ENCODE peak calls at places on chromosomes 7 and 10, in four cellular contexts. E is transverse colon, K is astrocyte, W is cardiac muscle cell. H is an unnamed sample. For H3K36me3, H3K9me3 and H3K4me1, the result is how much of the 10 kb centered on the place peaks cover.

GRCh38 chr7:80681272-80681885 is 42.9 kb downstream of the CD36 start:
- DNase-seq in E (no peak), K (no peak), W (peak), H (peak)

GRCh38 chr7:138243430-138243829 is 167.2 kb downstream of the AKR1D1 start:
- DNase-seq in E (no peak), K (peak), W (peak), H (no peak)

GRCh38 chr7:159027091-159027802 is 117.4 kb downstream of the VIPR2 start:
- DNase-seq in E (peak), K (no peak), W (no peak), H (no peak)

GRCh38 chr7:23093546-23093945 is 12.0 kb upstream of the KLHL7 start:
- DNase-seq in E (no peak), K (peak), W (peak), H (peak)

GRCh38 chr10:122164028-122164601 is 107.0 kb upstream of the BTBD16 start:
- DNase-seq in E (no peak), K (peak), W (peak), H (no peak)

GRCh38 chr10:71084061-71084817 is 128.1 kb upstream of the UNC5B start:
- DNase-seq in E (peak), K (no peak), W (no peak), H (no peak)

GRCh38 chr7:132250480-132251326 is 325.6 kb downstream of the PLXNA4 start:
- DNase-seq in E (no peak), K (no peak), W (no peak), H (no peak)

GRCh38 chr7:100655908-100656674 is at the start of gene ACTL6B:
- DNase-seq in E (peak), K (no peak), W (peak), H (peak)

GRCh38 chr7:18356195-18356645 is 139.3 kb upstream of the HDAC9 start:
- DNase-seq in E (no peak), K (peak), W (peak), H (peak)

GRCh38 chr7:79284226-79284625 is 169.2 kb downstream of the MAGI2 start:
- DNase-seq in E (no peak), K (peak), W (no peak), H (no peak)

GRCh38 chr10:91758303-91759146 is 39.7 kb upstream of the TNKS2 start:
- DNase-seq in E (no peak), K (peak), W (peak), H (peak)

GRCh38 chr7:48035967-48036478 is 680 bp downstream of the C7orf57 start:
- DNase-seq in E (peak), K (peak), W (peak), H (peak)

GRCh38 chr10:841535-841934 is 90.0 kb downstream of the LARP4B start:
- DNase-seq in E (no peak), K (no peak), W (no peak), H (no peak)

GRCh38 chr10:843703-844102 is 87.8 kb downstream of the LARP4B start:
- DNase-seq in E (no peak), K (peak), W (no peak), H (peak)

GRCh38 chr10:842795-843194 is 88.7 kb downstream of the LARP4B start:
- DNase-seq in E (no peak), K (no peak), W (no peak), H (no peak)

GRCh38 chr10:845526-845925 is 86.0 kb downstream of the LARP4B start:
- DNase-seq in E (no peak), K (no peak), W (no peak), H (peak)

GRCh38 chr10:844552-844951 is 87.0 kb downstream of the LARP4B start:
- DNase-seq in E (no peak), K (peak), W (peak), H (peak)
- H3K36me3 ChIP-seq in E (under half), K (under half), W (under half), H (half or more)

GRCh38 chr7:19984231-19984632 is 210.8 kb upstream of the TMEM196 start:
- DNase-seq in E (no peak), K (no peak), W (no peak), H (no peak)
- H3K9me3 ChIP-seq in E (under half), K (under half), W (under half), H (under half)

GRCh38 chr10:50397312-50398140 is 146.2 kb upstream of the ASAH2 start:
- DNase-seq in E (no peak), K (no peak), W (peak), H (no peak)

GRCh38 chr10:50400694-50401093 is 149.4 kb upstream of the ASAH2 start:
- DNase-seq in E (no peak), K (no peak), W (no peak), H (no peak)

GRCh38 chr10:50396491-50397311 is 145.4 kb upstream of the ASAH2 start:
- DNase-seq in E (no peak), K (peak), W (peak), H (peak)

GRCh38 chr10:50398383-50398782 is 147.1 kb upstream of the ASAH2 start:
- DNase-seq in E (no peak), K (peak), W (peak), H (no peak)

DNA sequence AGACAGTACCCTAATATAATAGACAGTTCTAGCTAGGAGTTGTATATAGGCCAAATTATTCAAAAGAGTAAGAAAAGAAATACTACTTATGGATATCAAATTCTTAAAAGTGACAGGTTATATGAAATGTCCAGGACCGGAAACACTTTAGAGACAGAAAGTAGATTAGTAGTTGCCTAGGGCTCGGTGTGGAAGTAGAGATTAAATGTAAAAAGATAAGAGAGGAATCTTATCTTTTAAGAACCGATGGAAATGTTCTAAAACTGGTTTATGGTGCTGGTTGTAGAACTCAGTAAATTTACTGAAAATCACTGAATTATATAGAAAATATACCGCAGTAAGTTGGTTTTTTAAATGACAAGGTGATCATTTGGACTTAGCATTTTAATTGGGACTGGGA is 147.5 kb upstream of the ASAH2 start:
- DNase-seq in E (no peak), K (no peak), W (no peak), H (no peak)
- H3K4me1 ChIP-seq in E (under half), K (under half), W (under half), H (under half)

DNA sequence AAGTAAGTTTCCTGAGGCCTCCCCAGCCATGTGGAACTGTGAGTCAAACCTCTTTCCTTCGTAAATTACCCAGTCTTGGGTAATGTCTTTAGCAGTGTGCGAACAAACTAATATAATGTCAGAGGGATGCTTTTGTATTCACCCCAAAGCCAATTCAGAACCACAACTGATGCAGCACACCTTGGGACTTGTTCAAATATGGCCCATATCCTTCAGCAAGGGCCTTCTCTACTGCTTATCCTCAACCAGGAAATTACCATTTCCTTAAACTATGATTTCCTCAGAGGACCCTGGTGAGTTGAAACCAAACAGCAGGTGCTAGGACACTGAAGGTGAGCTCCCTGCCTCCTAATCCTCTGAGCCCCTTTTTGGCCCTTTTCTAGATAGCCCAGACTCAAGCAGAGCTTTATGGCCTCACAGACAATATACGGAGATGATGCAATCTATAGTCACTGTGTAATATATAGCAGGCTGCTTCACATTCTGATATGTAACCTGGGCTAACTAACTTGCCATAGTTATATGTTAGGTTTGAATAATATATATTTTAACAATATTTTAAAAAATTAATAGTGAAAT is 15.2 kb downstream of the SRI start:
- DNase-seq in E (no peak), K (no peak), W (no peak), H (no peak)
- H3K36me3 ChIP-seq in E (half or more), K (under half), W (half or more), H (half or more)

DNA sequence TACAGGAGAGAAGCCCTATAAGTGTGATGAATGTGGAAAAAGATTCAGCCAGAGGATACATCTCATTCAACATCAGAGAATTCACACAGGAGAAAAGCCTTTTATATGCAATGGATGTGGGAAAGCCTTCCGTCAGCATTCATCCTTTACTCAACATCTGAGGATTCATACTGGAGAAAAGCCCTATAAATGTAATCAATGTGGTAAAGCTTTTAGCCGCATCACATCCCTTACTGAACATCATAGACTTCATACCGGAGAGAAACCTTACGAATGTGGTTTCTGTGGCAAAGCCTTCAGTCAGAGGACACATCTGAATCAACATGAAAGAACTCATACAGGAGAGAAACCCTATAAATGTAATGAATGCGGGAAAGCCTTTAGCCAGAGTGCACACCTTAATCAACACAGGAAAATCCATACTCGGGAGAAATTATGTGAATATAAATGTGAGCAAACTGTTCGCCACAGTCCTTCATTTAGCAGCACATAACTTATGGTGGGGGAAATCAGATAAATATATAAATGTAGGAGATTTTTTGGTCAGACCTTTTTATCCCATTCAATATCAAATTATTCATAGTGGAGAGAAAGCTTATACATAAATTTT is 12.1 kb upstream of the MRPS17 start:
- DNase-seq in E (no peak), K (no peak), W (no peak), H (no peak)
- H3K9me3 ChIP-seq in E (half or more), K (under half), W (under half), H (half or more)

DNA sequence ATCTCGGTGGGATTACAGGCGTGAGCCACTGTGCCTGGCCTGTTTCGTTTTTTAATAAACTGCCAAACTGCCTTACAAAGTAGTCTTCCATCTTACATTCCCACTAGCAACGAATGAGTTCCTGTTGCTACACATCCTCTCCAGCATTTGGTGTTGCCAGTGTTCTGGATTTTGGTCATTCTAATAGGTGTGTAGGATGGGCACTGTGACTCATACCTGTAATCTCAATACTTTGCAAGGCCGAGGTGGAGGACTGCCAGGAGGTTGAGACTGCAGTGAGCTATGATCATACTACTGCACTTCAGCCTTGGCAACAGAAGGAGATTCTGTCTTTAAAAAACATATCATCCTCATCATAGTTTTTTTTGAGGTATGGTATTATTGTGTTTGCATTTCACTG is 21.4 kb upstream of the RSBN1L start:
- DNase-seq in E (peak), K (peak), W (peak), H (no peak)
- H3K4me1 ChIP-seq in E (under half), K (under half), W (under half), H (under half)

GRCh38 chr10:5896765-5897340 is 6.8 kb downstream of the FBH1 start:
- DNase-seq in E (no peak), K (no peak), W (no peak), H (no peak)
- H3K36me3 ChIP-seq in E (under half), K (under half), W (under half), H (under half)

GRCh38 chr7:104317944-104318629 is 10.3 kb upstream of the LHFPL3 start:
- DNase-seq in E (no peak), K (no peak), W (no peak), H (no peak)
- H3K9me3 ChIP-seq in E (under half), K (under half), W (under half), H (under half)